ENCODE peak calls at places on chromosomes 16 and 17, in six cellular contexts. K is HCT116, C is endothelial cell of umbilical vein, G is A549, A is astrocyte, O is PC-9. W is an unnamed sample.
A peak's percentile ranks its signal among the peaks of the same experiment; 100 is the strongest.

GRCh38 chr16:28321700-28322411 is 29.5 kb downstream of the SBK1 start:
- DNase-seq in K (peak; percentile 12), C (peak; percentile 15), G (peak; percentile 60), A (peak; percentile 3), O (no peak), W (peak; percentile 61)

GRCh38 chr16:75043175-75043937 is 44.5 kb downstream of the ZNRF1 start:
- DNase-seq in K (no peak), C (peak; percentile 86), G (no peak), A (peak; percentile 49), O (no peak), W (no peak)

GRCh38 chr17:1509255-1509943 is 7.0 kb downstream of the INPP5K start:
- DNase-seq in K (no peak), C (no peak), G (no peak), A (no peak), O (no peak), W (no peak)

GRCh38 chr17:2042355-2042929 is 620 bp downstream of the OVCA2 start:
- DNase-seq in K (no peak), C (no peak), G (peak; percentile 55), A (no peak), O (no peak), W (no peak)

GRCh38 chr16:56312556-56312955 is 112.8 kb downstream of the AMFR start:
- DNase-seq in K (no peak), C (no peak), G (no peak), A (no peak), O (no peak), W (no peak)

GRCh38 chr16:71426069-71426879 is 15.6 kb downstream of the TLE7 start:
- DNase-seq in K (peak; percentile 95), C (peak; percentile 61), G (peak; percentile 97), A (peak; percentile 87), O (peak; percentile 76), W (no peak)

GRCh38 chr17:1267471-1267947 is 2.7 kb upstream of the BHLHA9 start:
- DNase-seq in K (no peak), C (no peak), G (no peak), A (no peak), O (no peak), W (no peak)

GRCh38 chr17:47948706-47949196 is 7.4 kb downstream of the PNPO start:
- DNase-seq in K (no peak), C (peak; percentile 16), G (peak; percentile 52), A (no peak), O (peak; percentile 78), W (no peak)

GRCh38 chr16:10922328-10923145 is 19.7 kb downstream of the DEXI start:
- DNase-seq in K (no peak), C (no peak), G (no peak), A (peak; percentile 45), O (no peak), W (no peak)

GRCh38 chr17:77579717-77580116 is 378.8 kb upstream of the TNRC6C start:
- DNase-seq in K (no peak), C (no peak), G (no peak), A (no peak), O (no peak), W (no peak)

GRCh38 chr17:75250009-75250471 is 11.4 kb downstream of the GGA3 start:
- DNase-seq in K (no peak), C (peak; percentile 85), G (no peak), A (no peak), O (no peak), W (peak; percentile 50)

GRCh38 chr16:84700518-84701277 is 898 bp downstream of the USP10 start:
- DNase-seq in K (no peak), C (peak; percentile 46), G (peak; percentile 13), A (no peak), O (no peak), W (peak; percentile 65)

GRCh38 chr16:15567823-15568222 is 75.1 kb downstream of the MARF1 start:
- DNase-seq in K (no peak), C (no peak), G (no peak), A (no peak), O (no peak), W (no peak)

GRCh38 chr16:27781981-27782880 is 232.3 kb downstream of the KATNIP start:
- DNase-seq in K (no peak), C (no peak), G (no peak), A (no peak), O (no peak), W (no peak)

GRCh38 chr16:6047325-6047724 is 949.7 kb upstream of the EEF2KMT start:
- DNase-seq in K (no peak), C (no peak), G (no peak), A (no peak), O (no peak), W (no peak)

GRCh38 chr17:61179316-61179715 is 220.3 kb upstream of the TBX2 start:
- DNase-seq in K (no peak), C (no peak), G (no peak), A (no peak), O (no peak), W (no peak)

GRCh38 chr17:4599505-4600281 is 15.4 kb downstream of the SMTNL2 start:
- DNase-seq in K (no peak), C (no peak), G (no peak), A (no peak), O (no peak), W (no peak)

GRCh38 chr16:14302031-14302398 is 230.9 kb downstream of the MRTFB start:
- DNase-seq in K (no peak), C (peak; percentile 26), G (peak; percentile 56), A (no peak), O (peak; percentile 65), W (peak; percentile 84)

GRCh38 chr17:62780273-62780672 is 27.8 kb downstream of the MARCHF10 start:
- DNase-seq in K (no peak), C (no peak), G (no peak), A (no peak), O (no peak), W (no peak)

GRCh38 chr17:4542726-4543191 is 12.4 kb downstream of the MYBBP1A start:
- DNase-seq in K (no peak), C (no peak), G (no peak), A (no peak), O (no peak), W (no peak)

GRCh38 chr17:28953444-28954118 is 2.3 kb upstream of the PHF12 start:
- DNase-seq in K (peak; percentile 45), C (peak; percentile 61), G (peak; percentile 72), A (no peak), O (no peak), W (peak; percentile 70)

GRCh38 chr17:2093349-2093748 is 38.4 kb downstream of the HIC1 start:
- DNase-seq in K (no peak), C (no peak), G (no peak), A (no peak), O (peak; percentile 76), W (no peak)

GRCh38 chr17:49045376-49045775 is 48.2 kb downstream of the IGF2BP1 start:
- DNase-seq in K (no peak), C (no peak), G (no peak), A (no peak), O (no peak), W (no peak)

GRCh38 chr17:78131172-78132085 is 858 bp downstream of the TMC8 start:
- DNase-seq in K (no peak), C (no peak), G (no peak), A (no peak), O (no peak), W (peak; percentile 70)

GRCh38 chr16:83742076-83742475 is 65.7 kb upstream of the HSBP1 start:
- DNase-seq in K (no peak), C (no peak), G (no peak), A (no peak), O (no peak), W (no peak)

GRCh38 chr17:6070895-6071511 is 824 bp downstream of the WSCD1 start:
- DNase-seq in K (no peak), C (peak; percentile 45), G (peak; percentile 38), A (no peak), O (no peak), W (no peak)

GRCh38 chr17:76811028-76811427 is 57.2 kb upstream of the MGAT5B start:
- DNase-seq in K (no peak), C (no peak), G (no peak), A (no peak), O (no peak), W (no peak)

GRCh38 chr17:731943-732787 is at the start of gene TLCD3A:
- DNase-seq in K (no peak), C (peak; percentile 35), G (peak; percentile 82), A (no peak), O (peak; percentile 42), W (peak; percentile 33)

GRCh38 chr16:86994651-86995171 is 322.5 kb downstream of the C16orf95 start:
- DNase-seq in K (no peak), C (peak; percentile 57), G (peak; percentile 89), A (peak; percentile 99), O (no peak), W (no peak)

GRCh38 chr17:49252148-49252682 is 21.6 kb upstream of the PHOSPHO1 start:
- DNase-seq in K (no peak), C (no peak), G (no peak), A (no peak), O (no peak), W (no peak)

GRCh38 chr17:40791808-40792436 is 7.8 kb downstream of the KRT28 start:
- DNase-seq in K (peak; percentile 41), C (peak; percentile 59), G (peak; percentile 45), A (peak; percentile 24), O (no peak), W (no peak)
- H3K4me2 ChIP-seq in K (no peak overlapping the region), C (no peak overlapping the region), G (no peak overlapping the region), A (no peak overlapping the region), O (no peak overlapping the region), W (no peak overlapping the region)

GRCh38 chr17:40551091-40551873 is 14.0 kb downstream of the CCR7 start:
- DNase-seq in K (no peak), C (no peak), G (peak; percentile 91), A (peak; percentile 98), O (peak; percentile 92), W (no peak)
- TF ChIP-seq CTCF in K (no peak), C (no peak), G (no peak), A (no peak), O (no peak), W (no peak)

DNA sequence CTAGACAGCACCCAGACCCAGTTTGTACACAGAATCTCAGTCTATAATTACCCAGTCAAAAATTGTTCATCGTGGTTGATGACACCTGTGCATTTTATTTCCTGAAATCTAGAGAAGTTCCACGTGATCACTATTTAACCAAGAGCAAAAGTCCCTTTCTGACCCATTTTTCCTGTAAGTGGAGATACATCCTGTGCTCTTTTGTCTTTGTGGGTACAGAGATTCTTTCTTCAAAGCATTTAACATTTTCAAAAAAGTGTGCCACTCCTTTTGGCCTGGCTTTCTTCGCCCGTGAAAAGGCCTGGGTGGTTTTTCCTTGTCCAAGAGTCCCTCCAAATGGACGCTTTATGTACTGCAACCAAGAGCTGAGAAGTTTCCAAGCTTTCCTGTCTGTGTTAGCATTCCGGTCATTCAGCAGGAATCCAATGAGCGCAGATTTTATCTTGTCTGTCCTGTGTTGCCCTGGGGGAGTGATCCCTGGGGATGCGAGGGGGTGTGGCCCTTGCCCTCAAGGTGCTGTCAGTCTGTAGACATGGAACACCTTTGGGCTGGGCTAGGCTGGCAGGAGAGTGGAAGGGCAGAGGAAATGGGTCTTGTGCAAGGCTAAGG is 161.1 kb upstream of the CACNG5 start:
- DNase-seq in K (peak; percentile 72), C (peak; percentile 68), G (peak; percentile 62), A (peak; percentile 54), O (peak; percentile 87), W (peak; percentile 41)
- H3K4me2 ChIP-seq in K (no peak overlapping the region), C (no peak overlapping the region), G (peak overlapping the region; percentile 47), A (no peak overlapping the region), O (peak overlapping the region; percentile 47), W (peak overlapping the region; percentile 18)

DNA sequence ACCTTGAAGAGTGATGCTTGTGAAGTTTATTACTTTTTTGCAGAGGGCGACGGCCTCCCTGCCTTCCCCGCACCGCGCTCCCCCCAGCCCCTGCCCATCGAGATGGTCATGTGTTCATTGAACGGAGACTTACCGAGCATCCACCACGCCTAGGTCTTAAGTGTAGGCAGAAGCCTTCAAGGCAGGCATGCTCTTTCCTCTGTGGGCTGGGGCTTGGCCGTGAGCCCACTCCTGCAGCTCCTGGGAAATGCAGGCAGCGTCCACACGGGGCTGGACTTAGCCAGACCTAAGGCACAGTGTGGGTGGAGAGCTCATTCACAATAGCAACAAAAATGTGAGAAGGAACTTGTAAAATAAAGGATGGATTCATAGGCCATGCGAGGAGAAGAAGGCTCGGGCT is 19.2 kb downstream of the RNF213 start:
- DNase-seq in K (no peak), C (peak; percentile 56), G (no peak), A (peak; percentile 82), O (no peak), W (no peak)
- TF ChIP-seq CTCF in K (no peak), C (peak; percentile 11), G (no peak), A (peak; percentile 7), O (no peak), W (no peak)